ENCODE peak calls at places on chromosomes 13 and 19, in ten cellular contexts. One of them, this sample, is unnamed.
A peak's percentile ranks its signal among the peaks of the same experiment; 100 is the strongest.

GRCh38 chr19:35154535-35155406 is at the start of gene FXYD5:
- DNase-seq in stimulated activated CD4-positive, alpha-beta T cell treated with anti-CD3 and anti-CD28 coated beads, TNF-alpha, amount 100 ng/mL, for 48 hours: peak; percentile 76
- DNase-seq in pancreas: peak; percentile 60
- DNase-seq in tibial nerve: no peak
- DNase-seq in neural progenitor cell: peak; percentile 72
- DNase-seq in Calu3: peak; percentile 83
- DNase-seq in AG09319: peak; percentile 34
- DNase-seq in stimulated activated CD8-positive, alpha-beta memory T cell treated with anti-CD3 and anti-CD28 coated beads, Interleukin-4, amount 100 ng/mL, for 24 hours: peak; percentile 78
- DNase-seq in HEK293T: peak; percentile 57
- DNase-seq in activated T-cell treated with anti-CD3 and anti-CD28 coated beads, Interleukin-2, amount 50 U/mL, for 72 hours: peak; percentile 86
- DNase-seq in this sample: peak; percentile 72

GRCh38 chr13:38135590-38135989 is 214.1 kb upstream of the UFM1 start:
- DNase-seq in neural progenitor cell: peak; percentile 4
- DNase-seq in tibial nerve: no peak
- DNase-seq in activated T-cell treated with anti-CD3 and anti-CD28 coated beads, Interleukin-2, amount 50 U/mL, for 72 hours: no peak
- DNase-seq in pancreas: no peak
- DNase-seq in stimulated activated CD8-positive, alpha-beta memory T cell treated with anti-CD3 and anti-CD28 coated beads, Interleukin-4, amount 100 ng/mL, for 24 hours: no peak
- DNase-seq in HEK293T: no peak
- DNase-seq in stimulated activated CD4-positive, alpha-beta T cell treated with anti-CD3 and anti-CD28 coated beads, TNF-alpha, amount 100 ng/mL, for 48 hours: no peak
- DNase-seq in AG09319: no peak
- DNase-seq in Calu3: no peak
- DNase-seq in this sample: no peak

GRCh38 chr19:18202759-18203407 is 959 bp downstream of the RAB3A start:
- DNase-seq in stimulated activated CD8-positive, alpha-beta memory T cell treated with anti-CD3 and anti-CD28 coated beads, Interleukin-4, amount 100 ng/mL, for 24 hours: no peak
- DNase-seq in HEK293T: no peak
- DNase-seq in tibial nerve: no peak
- DNase-seq in neural progenitor cell: peak; percentile 48
- DNase-seq in activated T-cell treated with anti-CD3 and anti-CD28 coated beads, Interleukin-2, amount 50 U/mL, for 72 hours: no peak
- DNase-seq in stimulated activated CD4-positive, alpha-beta T cell treated with anti-CD3 and anti-CD28 coated beads, TNF-alpha, amount 100 ng/mL, for 48 hours: no peak
- DNase-seq in pancreas: peak; percentile 59
- DNase-seq in AG09319: no peak
- DNase-seq in Calu3: no peak
- DNase-seq in this sample: peak; percentile 55

GRCh38 chr13:114080739-114081561 is 51.5 kb downstream of the RASA3 start:
- DNase-seq in Calu3: no peak
- DNase-seq in activated T-cell treated with anti-CD3 and anti-CD28 coated beads, Interleukin-2, amount 50 U/mL, for 72 hours: no peak
- DNase-seq in pancreas: no peak
- DNase-seq in neural progenitor cell: no peak
- DNase-seq in HEK293T: no peak
- DNase-seq in stimulated activated CD4-positive, alpha-beta T cell treated with anti-CD3 and anti-CD28 coated beads, TNF-alpha, amount 100 ng/mL, for 48 hours: no peak
- DNase-seq in AG09319: no peak
- DNase-seq in stimulated activated CD8-positive, alpha-beta memory T cell treated with anti-CD3 and anti-CD28 coated beads, Interleukin-4, amount 100 ng/mL, for 24 hours: no peak
- DNase-seq in tibial nerve: peak; percentile 12
- DNase-seq in this sample: no peak

GRCh38 chr19:13149628-13150186 is 468 bp downstream of the STX10 start:
- DNase-seq in stimulated activated CD8-positive, alpha-beta memory T cell treated with anti-CD3 and anti-CD28 coated beads, Interleukin-4, amount 100 ng/mL, for 24 hours: no peak
- DNase-seq in pancreas: no peak
- DNase-seq in activated T-cell treated with anti-CD3 and anti-CD28 coated beads, Interleukin-2, amount 50 U/mL, for 72 hours: peak; percentile 53
- DNase-seq in stimulated activated CD4-positive, alpha-beta T cell treated with anti-CD3 and anti-CD28 coated beads, TNF-alpha, amount 100 ng/mL, for 48 hours: no peak
- DNase-seq in neural progenitor cell: peak; percentile 72
- DNase-seq in Calu3: no peak
- DNase-seq in HEK293T: no peak
- DNase-seq in AG09319: no peak
- DNase-seq in tibial nerve: no peak
- DNase-seq in this sample: no peak

GRCh38 chr19:3987619-3988371 is 2.5 kb upstream of the EEF2 start:
- DNase-seq in AG09319: peak; percentile 53
- DNase-seq in pancreas: peak; percentile 91
- DNase-seq in stimulated activated CD4-positive, alpha-beta T cell treated with anti-CD3 and anti-CD28 coated beads, TNF-alpha, amount 100 ng/mL, for 48 hours: peak; percentile 74
- DNase-seq in stimulated activated CD8-positive, alpha-beta memory T cell treated with anti-CD3 and anti-CD28 coated beads, Interleukin-4, amount 100 ng/mL, for 24 hours: peak; percentile 82
- DNase-seq in Calu3: peak; percentile 74
- DNase-seq in activated T-cell treated with anti-CD3 and anti-CD28 coated beads, Interleukin-2, amount 50 U/mL, for 72 hours: peak; percentile 91
- DNase-seq in HEK293T: peak; percentile 83
- DNase-seq in tibial nerve: peak; percentile 75
- DNase-seq in neural progenitor cell: peak; percentile 94
- DNase-seq in this sample: peak; percentile 89

GRCh38 chr19:40603071-40603718 is 2.0 kb downstream of the LTBP4 start:
- DNase-seq in neural progenitor cell: peak; percentile 85
- DNase-seq in activated T-cell treated with anti-CD3 and anti-CD28 coated beads, Interleukin-2, amount 50 U/mL, for 72 hours: no peak
- DNase-seq in AG09319: no peak
- DNase-seq in Calu3: no peak
- DNase-seq in pancreas: no peak
- DNase-seq in HEK293T: no peak
- DNase-seq in tibial nerve: no peak
- DNase-seq in stimulated activated CD8-positive, alpha-beta memory T cell treated with anti-CD3 and anti-CD28 coated beads, Interleukin-4, amount 100 ng/mL, for 24 hours: no peak
- DNase-seq in stimulated activated CD4-positive, alpha-beta T cell treated with anti-CD3 and anti-CD28 coated beads, TNF-alpha, amount 100 ng/mL, for 48 hours: no peak
- DNase-seq in this sample: peak; percentile 54

GRCh38 chr13:44685641-44686040 is 109.5 kb upstream of the TSC22D1 start:
- DNase-seq in neural progenitor cell: no peak
- DNase-seq in stimulated activated CD8-positive, alpha-beta memory T cell treated with anti-CD3 and anti-CD28 coated beads, Interleukin-4, amount 100 ng/mL, for 24 hours: no peak
- DNase-seq in activated T-cell treated with anti-CD3 and anti-CD28 coated beads, Interleukin-2, amount 50 U/mL, for 72 hours: no peak
- DNase-seq in HEK293T: no peak
- DNase-seq in tibial nerve: no peak
- DNase-seq in stimulated activated CD4-positive, alpha-beta T cell treated with anti-CD3 and anti-CD28 coated beads, TNF-alpha, amount 100 ng/mL, for 48 hours: no peak
- DNase-seq in Calu3: no peak
- DNase-seq in AG09319: no peak
- DNase-seq in pancreas: no peak
- DNase-seq in this sample: no peak

GRCh38 chr19:3396881-3397265 is 30.5 kb downstream of the NFIC start:
- DNase-seq in AG09319: no peak
- DNase-seq in neural progenitor cell: no peak
- DNase-seq in Calu3: no peak
- DNase-seq in stimulated activated CD8-positive, alpha-beta memory T cell treated with anti-CD3 and anti-CD28 coated beads, Interleukin-4, amount 100 ng/mL, for 24 hours: no peak
- DNase-seq in activated T-cell treated with anti-CD3 and anti-CD28 coated beads, Interleukin-2, amount 50 U/mL, for 72 hours: no peak
- DNase-seq in stimulated activated CD4-positive, alpha-beta T cell treated with anti-CD3 and anti-CD28 coated beads, TNF-alpha, amount 100 ng/mL, for 48 hours: no peak
- DNase-seq in pancreas: no peak
- DNase-seq in HEK293T: no peak
- DNase-seq in tibial nerve: no peak
- DNase-seq in this sample: no peak

GRCh38 chr13:87872813-87873212 is 201.6 kb downstream of the SLITRK5 start:
- DNase-seq in activated T-cell treated with anti-CD3 and anti-CD28 coated beads, Interleukin-2, amount 50 U/mL, for 72 hours: no peak
- DNase-seq in neural progenitor cell: no peak
- DNase-seq in pancreas: no peak
- DNase-seq in AG09319: no peak
- DNase-seq in HEK293T: no peak
- DNase-seq in tibial nerve: no peak
- DNase-seq in Calu3: no peak
- DNase-seq in stimulated activated CD8-positive, alpha-beta memory T cell treated with anti-CD3 and anti-CD28 coated beads, Interleukin-4, amount 100 ng/mL, for 24 hours: no peak
- DNase-seq in stimulated activated CD4-positive, alpha-beta T cell treated with anti-CD3 and anti-CD28 coated beads, TNF-alpha, amount 100 ng/mL, for 48 hours: no peak
- DNase-seq in this sample: no peak

GRCh38 chr13:24274452-24274971 is 34.9 kb upstream of the C1QTNF9 start:
- DNase-seq in AG09319: no peak
- DNase-seq in stimulated activated CD4-positive, alpha-beta T cell treated with anti-CD3 and anti-CD28 coated beads, TNF-alpha, amount 100 ng/mL, for 48 hours: peak; percentile 56
- DNase-seq in neural progenitor cell: no peak
- DNase-seq in HEK293T: no peak
- DNase-seq in stimulated activated CD8-positive, alpha-beta memory T cell treated with anti-CD3 and anti-CD28 coated beads, Interleukin-4, amount 100 ng/mL, for 24 hours: peak; percentile 63
- DNase-seq in Calu3: no peak
- DNase-seq in pancreas: no peak
- DNase-seq in tibial nerve: no peak
- DNase-seq in activated T-cell treated with anti-CD3 and anti-CD28 coated beads, Interleukin-2, amount 50 U/mL, for 72 hours: peak; percentile 68
- DNase-seq in this sample: no peak

GRCh38 chr13:27632648-27633047 is 11.0 kb downstream of the POLR1D start:
- DNase-seq in stimulated activated CD4-positive, alpha-beta T cell treated with anti-CD3 and anti-CD28 coated beads, TNF-alpha, amount 100 ng/mL, for 48 hours: no peak
- DNase-seq in tibial nerve: no peak
- DNase-seq in AG09319: no peak
- DNase-seq in activated T-cell treated with anti-CD3 and anti-CD28 coated beads, Interleukin-2, amount 50 U/mL, for 72 hours: no peak
- DNase-seq in stimulated activated CD8-positive, alpha-beta memory T cell treated with anti-CD3 and anti-CD28 coated beads, Interleukin-4, amount 100 ng/mL, for 24 hours: no peak
- DNase-seq in pancreas: no peak
- DNase-seq in HEK293T: no peak
- DNase-seq in Calu3: no peak
- DNase-seq in neural progenitor cell: no peak
- DNase-seq in this sample: no peak

GRCh38 chr19:44590245-44591059 is 22.9 kb upstream of the IGSF23 start:
- DNase-seq in activated T-cell treated with anti-CD3 and anti-CD28 coated beads, Interleukin-2, amount 50 U/mL, for 72 hours: no peak
- DNase-seq in pancreas: no peak
- DNase-seq in neural progenitor cell: no peak
- DNase-seq in Calu3: no peak
- DNase-seq in tibial nerve: no peak
- DNase-seq in stimulated activated CD4-positive, alpha-beta T cell treated with anti-CD3 and anti-CD28 coated beads, TNF-alpha, amount 100 ng/mL, for 48 hours: no peak
- DNase-seq in AG09319: no peak
- DNase-seq in stimulated activated CD8-positive, alpha-beta memory T cell treated with anti-CD3 and anti-CD28 coated beads, Interleukin-4, amount 100 ng/mL, for 24 hours: no peak
- DNase-seq in HEK293T: no peak
- DNase-seq in this sample: no peak

GRCh38 chr19:33766623-33767022 is 30.0 kb upstream of the KCTD15 start:
- DNase-seq in HEK293T: no peak
- DNase-seq in Calu3: no peak
- DNase-seq in neural progenitor cell: no peak
- DNase-seq in AG09319: no peak
- DNase-seq in activated T-cell treated with anti-CD3 and anti-CD28 coated beads, Interleukin-2, amount 50 U/mL, for 72 hours: no peak
- DNase-seq in pancreas: no peak
- DNase-seq in stimulated activated CD8-positive, alpha-beta memory T cell treated with anti-CD3 and anti-CD28 coated beads, Interleukin-4, amount 100 ng/mL, for 24 hours: no peak
- DNase-seq in tibial nerve: no peak
- DNase-seq in stimulated activated CD4-positive, alpha-beta T cell treated with anti-CD3 and anti-CD28 coated beads, TNF-alpha, amount 100 ng/mL, for 48 hours: no peak
- DNase-seq in this sample: no peak

GRCh38 chr19:42352216-42352892 is 26.9 kb downstream of the MEGF8 start:
- DNase-seq in neural progenitor cell: peak; percentile 14
- DNase-seq in AG09319: no peak
- DNase-seq in HEK293T: no peak
- DNase-seq in tibial nerve: no peak
- DNase-seq in stimulated activated CD4-positive, alpha-beta T cell treated with anti-CD3 and anti-CD28 coated beads, TNF-alpha, amount 100 ng/mL, for 48 hours: no peak
- DNase-seq in pancreas: no peak
- DNase-seq in Calu3: no peak
- DNase-seq in activated T-cell treated with anti-CD3 and anti-CD28 coated beads, Interleukin-2, amount 50 U/mL, for 72 hours: no peak
- DNase-seq in stimulated activated CD8-positive, alpha-beta memory T cell treated with anti-CD3 and anti-CD28 coated beads, Interleukin-4, amount 100 ng/mL, for 24 hours: no peak
- DNase-seq in this sample: no peak